ENCODE peak calls at places on chromosomes 6 and 20, in five cellular contexts. M is K562, F is HCT116, K is GM12878, X is HepG2. B is an unnamed sample.

GRCh38 chr6:165858571-165858970 is 195.5 kb upstream of the PDE10A start:
- DNase-seq in X (no peak), F (no peak), M (no peak), K (no peak), B (no peak)

GRCh38 chr6:131681585-131681984 is 19.6 kb downstream of the OR2A4 start:
- DNase-seq in M (no peak), K (no peak), F (no peak), X (no peak), B (no peak)

GRCh38 chr6:50927816-50928215 is 109.1 kb downstream of the TFAP2B start:
- DNase-seq in X (no peak), K (no peak), F (no peak), M (no peak), B (no peak)

GRCh38 chr6:145887969-145888368 is 73.4 kb upstream of the FBXO30 start:
- DNase-seq in F (no peak), K (no peak), X (no peak), M (no peak), B (no peak)

GRCh38 chr6:12585497-12585958 is 131.0 kb upstream of the PHACTR1 start:
- DNase-seq in X (no peak), M (no peak), K (no peak), F (no peak), B (no peak)

GRCh38 chr6:42349753-42350573 is 101.8 kb downstream of the TRERF1 start:
- DNase-seq in F (no peak), K (no peak), M (no peak), X (no peak), B (no peak)

GRCh38 chr20:46057856-46058655 is 29.0 kb downstream of the SLC12A5 start:
- DNase-seq in K (no peak), X (no peak), F (no peak), M (no peak), B (no peak)

GRCh38 chr6:122722746-122723145 is 56.8 kb upstream of the FABP7 start:
- DNase-seq in F (no peak), M (no peak), X (no peak), K (no peak), B (no peak)

GRCh38 chr20:44702776-44703175 is 12.4 kb upstream of the CCN5 start:
- DNase-seq in M (no peak), X (no peak), K (no peak), F (no peak), B (no peak)

GRCh38 chr6:31401403-31401802 is 2.0 kb upstream of the MICA start:
- DNase-seq in K (no peak), F (peak; percentile 62), M (no peak), X (peak; percentile 69), B (peak; percentile 45)

GRCh38 chr20:57400821-57401564 is 9.8 kb downstream of the RBM38 start:
- DNase-seq in K (no peak), M (no peak), F (no peak), X (no peak), B (no peak)

GRCh38 chr6:34855463-34855862 is 32.4 kb downstream of the TAF11 start:
- DNase-seq in K (no peak), X (no peak), F (no peak), M (no peak), B (no peak)
- TF ChIP-seq JUND in K (no peak), X (no peak), F (no peak), M (no peak), B (no peak)

GRCh38 chr6:144729502-144729901 is 444.4 kb downstream of the UTRN start:
- DNase-seq in X (no peak), F (no peak), K (no peak), M (no peak), B (no peak)

GRCh38 chr6:144722925-144723324 is 437.8 kb downstream of the UTRN start:
- DNase-seq in X (no peak), F (no peak), M (no peak), K (no peak), B (no peak)

GRCh38 chr6:144723431-144723830 is 438.3 kb downstream of the UTRN start:
- DNase-seq in K (no peak), F (no peak), M (no peak), X (no peak), B (no peak)

GRCh38 chr6:144728804-144729203 is 443.7 kb downstream of the UTRN start:
- DNase-seq in K (no peak), F (no peak), X (no peak), M (no peak), B (no peak)

DNA sequence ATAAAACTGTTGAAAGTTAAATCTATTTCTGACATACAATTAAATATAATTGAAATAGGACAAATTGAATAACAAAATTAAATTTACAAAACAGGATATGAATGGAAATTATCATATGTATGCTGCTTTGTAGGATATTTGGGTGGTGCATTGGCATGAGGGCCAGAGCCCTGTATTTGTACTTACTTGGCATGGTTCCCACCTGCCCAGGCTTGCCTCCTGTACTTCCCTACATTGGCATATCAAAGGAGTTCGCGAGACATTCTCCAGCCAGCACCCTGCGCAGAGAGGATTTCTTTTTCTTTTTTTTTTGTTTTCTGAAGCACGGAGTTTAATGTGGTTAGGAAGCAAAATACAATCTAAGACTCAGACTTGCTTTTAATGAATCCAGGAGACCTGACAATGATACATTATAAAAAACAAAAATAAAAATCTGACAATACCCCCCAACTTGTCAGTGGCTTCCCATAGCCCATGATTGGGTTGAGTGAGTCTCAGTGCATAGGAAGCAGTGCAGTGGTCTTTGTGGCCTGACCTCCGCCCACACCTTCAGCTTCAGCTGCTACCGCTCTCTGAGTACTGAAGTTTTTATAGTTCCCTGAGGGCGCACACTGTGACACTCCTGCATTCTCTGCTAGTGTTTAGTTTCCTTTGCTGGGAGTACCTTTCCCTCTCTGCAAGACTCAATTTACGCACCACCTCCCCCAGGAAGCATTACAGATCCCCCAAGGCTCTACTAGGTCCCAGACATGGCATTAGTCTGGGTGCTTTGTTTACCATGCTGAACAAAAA is 440.8 kb downstream of the UTRN start:
- DNase-seq in K (no peak), M (no peak), F (no peak), X (no peak), B (peak; percentile 28)
- TF ChIP-seq JUND in K (no peak), M (no peak), F (no peak), X (no peak), B (no peak)

GRCh38 chr6:156583083-156583482 is 194.1 kb upstream of the ARID1B start:
- DNase-seq in K (no peak), X (no peak), F (no peak), M (no peak), B (no peak)

GRCh38 chr6:156579564-156579963 is 197.6 kb upstream of the ARID1B start:
- DNase-seq in X (no peak), M (no peak), F (no peak), K (no peak), B (no peak)

GRCh38 chr6:156577749-156578148 is 199.4 kb upstream of the ARID1B start:
- DNase-seq in X (no peak), K (no peak), F (no peak), M (no peak), B (no peak)

GRCh38 chr6:156585859-156586258 is 191.3 kb upstream of the ARID1B start:
- DNase-seq in F (no peak), K (no peak), X (no peak), M (no peak), B (peak; percentile 30)

GRCh38 chr6:156582509-156582992 is 194.6 kb upstream of the ARID1B start:
- DNase-seq in K (no peak), M (no peak), F (no peak), X (no peak), B (no peak)
- TF ChIP-seq JUND in K (no peak), M (no peak), F (no peak), X (no peak), B (no peak)

DNA sequence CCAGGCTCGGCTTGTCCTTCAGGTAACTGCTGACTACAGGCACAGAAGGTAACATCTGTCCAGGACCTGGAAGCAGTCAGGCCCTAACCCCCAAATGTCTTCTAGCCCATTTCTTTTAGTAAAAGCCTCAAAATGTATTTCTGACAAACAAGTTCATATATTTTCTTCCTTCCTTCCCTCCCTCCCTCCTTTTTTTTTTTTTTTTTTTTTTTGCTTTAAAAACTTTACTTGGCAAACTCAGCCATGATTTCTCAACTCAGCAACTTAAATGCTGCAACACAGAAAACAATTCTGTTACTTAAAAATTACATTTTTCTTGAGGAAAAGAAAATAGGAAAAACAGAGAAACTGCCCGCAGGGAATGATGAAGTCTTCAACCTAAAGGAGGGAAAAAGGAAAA is 7.3 kb downstream of the MTCH1 start:
- DNase-seq in F (no peak), M (no peak), X (no peak), K (no peak), B (no peak)
- TF ChIP-seq JUND in F (no peak), M (no peak), X (no peak), K (no peak), B (no peak)

GRCh38 chr6:104640761-104641160 is 219.0 kb downstream of the HACE1 start:
- DNase-seq in F (no peak), M (no peak), K (no peak), X (no peak), B (no peak)

GRCh38 chr6:104640141-104640700 is 219.5 kb downstream of the HACE1 start:
- DNase-seq in F (no peak), X (no peak), M (no peak), K (no peak), B (no peak)

GRCh38 chr6:104638841-104639290 is 220.9 kb downstream of the HACE1 start:
- DNase-seq in F (no peak), M (no peak), K (no peak), X (no peak), B (no peak)

GRCh38 chr6:104642871-104643270 is 216.8 kb downstream of the HACE1 start:
- DNase-seq in K (no peak), X (no peak), M (no peak), F (no peak), B (no peak)

DNA sequence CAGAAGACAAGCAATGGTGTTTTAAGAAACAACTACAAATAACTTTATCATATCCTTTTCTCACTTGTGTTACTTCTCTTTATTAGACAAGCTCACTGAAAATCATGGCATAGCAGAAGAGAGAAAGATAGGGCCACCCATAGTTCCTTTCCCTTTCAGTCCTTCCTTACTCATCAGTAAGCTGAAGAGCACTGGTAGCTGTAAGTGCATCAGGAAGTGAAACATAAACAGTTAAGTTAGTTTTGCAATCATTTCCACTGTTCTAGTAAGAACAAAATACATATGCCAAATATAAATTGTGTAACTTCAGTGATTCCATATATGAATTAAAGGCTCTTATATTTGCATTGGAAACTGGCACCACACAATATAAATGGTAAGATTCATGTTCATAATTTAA is 220.0 kb downstream of the HACE1 start:
- DNase-seq in F (no peak), K (peak; percentile 21), M (no peak), X (no peak), B (no peak)
- TF ChIP-seq JUND in F (no peak), K (no peak), M (no peak), X (no peak), B (no peak)

GRCh38 chr6:83369692-83370091 is 61.2 kb downstream of the ME1 start:
- DNase-seq in M (no peak), K (no peak), X (no peak), F (no peak), B (no peak)
- TF ChIP-seq JUND in M (no peak), K (no peak), X (no peak), F (no peak), B (no peak)

DNA sequence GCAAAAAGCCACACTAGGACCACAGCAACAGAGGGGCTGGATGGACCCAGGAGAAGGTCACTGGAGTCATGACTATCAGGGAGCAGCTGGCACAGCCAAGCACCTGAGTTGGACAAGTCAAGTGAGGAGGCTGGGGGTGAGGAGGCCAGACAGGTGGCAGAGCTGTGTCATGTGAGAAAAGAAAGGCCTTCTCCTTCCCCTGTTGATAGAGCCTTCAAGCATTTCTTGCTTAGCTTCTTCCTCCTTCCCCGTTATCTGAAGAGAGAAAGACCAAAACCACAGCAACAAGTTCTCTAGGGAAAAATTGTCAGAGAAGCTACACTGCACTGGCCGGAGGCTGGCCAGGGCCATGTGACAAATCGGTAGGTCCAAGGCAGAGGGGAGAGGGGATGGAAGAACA is 202.2 kb upstream of the PRDM1 start:
- DNase-seq in K (no peak), F (no peak), X (no peak), M (no peak), B (no peak)
- TF ChIP-seq JUND in K (no peak), F (no peak), X (no peak), M (no peak), B (no peak)

GRCh38 chr20:17617212-17617867 is 47.5 kb downstream of the DSTN start:
- DNase-seq in X (peak; percentile 42), K (no peak), M (peak; percentile 65), F (peak; percentile 18), B (peak; percentile 75)
- TF ChIP-seq JUND in X (no peak), K (no peak), M (no peak), F (no peak), B (no peak)